ENCODE peak calls at places on chromosomes 5 and 9, in nine cellular contexts. U is stomach; V is breast epithelium; A is mammary epithelial cell; P is heart right ventricle; N is CD4-positive, alpha-beta T cell; B is transverse colon; H is coronary artery; J is heart left ventricle. R is an unnamed sample.

GRCh38 chr9:136342191-136343120 is 15.1 kb downstream of the GPSM1 start:
- DNase-seq in U (peak), V (peak), A (peak), P (peak), N (peak), B (peak), H (no peak), J (peak), R (peak)

GRCh38 chr5:144307726-144308125 is 137.1 kb downstream of the KCTD16 start:
- DNase-seq in U (no peak), V (no peak), A (no peak), P (no peak), N (no peak), B (no peak), H (no peak), J (no peak), R (no peak)

GRCh38 chr5:24714757-24715156 is 70.0 kb upstream of the CDH10 start:
- DNase-seq in U (no peak), V (no peak), A (no peak), P (no peak), N (no peak), B (no peak), H (no peak), J (no peak), R (no peak)

GRCh38 chr9:69195019-69195418 is 20.9 kb downstream of the TJP2 start:
- DNase-seq in U (no peak), V (no peak), A (no peak), P (no peak), N (no peak), B (no peak), H (no peak), J (no peak), R (no peak)

GRCh38 chr5:132528866-132529634 is 14.3 kb downstream of the IL5 start:
- DNase-seq in U (no peak), V (no peak), A (no peak), P (no peak), N (no peak), B (no peak), H (no peak), J (no peak), R (no peak)

GRCh38 chr5:102826629-102827028 is 71.5 kb downstream of the PAM start:
- DNase-seq in U (no peak), V (no peak), A (no peak), P (no peak), N (no peak), B (no peak), H (no peak), J (no peak), R (no peak)

GRCh38 chr9:89491688-89492087 is 6.2 kb downstream of the SEMA4D start:
- DNase-seq in U (peak), V (no peak), A (no peak), P (no peak), N (no peak), B (no peak), H (no peak), J (no peak), R (no peak)

GRCh38 chr5:90307386-90308181 is 102.0 kb downstream of the CETN3 start:
- DNase-seq in U (no peak), V (no peak), A (no peak), P (no peak), N (no peak), B (no peak), H (no peak), J (no peak), R (no peak)

GRCh38 chr5:958701-959571 is 49.7 kb upstream of the NKD2 start:
- DNase-seq in U (peak), V (peak), A (peak), P (no peak), N (no peak), B (peak), H (peak), J (no peak), R (no peak)

GRCh38 chr9:135045264-135046155 is 42.0 kb upstream of the OLFM1 start:
- DNase-seq in U (peak), V (no peak), A (no peak), P (no peak), N (no peak), B (no peak), H (peak), J (no peak), R (no peak)

GRCh38 chr5:6545770-6546690 is 86.8 kb downstream of the NSUN2 start:
- DNase-seq in U (no peak), V (peak), A (no peak), P (no peak), N (no peak), B (no peak), H (peak), J (no peak), R (no peak)

GRCh38 chr5:62596096-62596495 is 17.5 kb downstream of the LRRC70 start:
- DNase-seq in U (no peak), V (no peak), A (no peak), P (no peak), N (no peak), B (no peak), H (no peak), J (no peak), R (no peak)

GRCh38 chr9:16899611-16900010 is 29.1 kb upstream of the BNC2 start:
- DNase-seq in U (no peak), V (no peak), A (no peak), P (no peak), N (no peak), B (no peak), H (no peak), J (no peak), R (no peak)

GRCh38 chr5:4375640-4376039 is 764.5 kb upstream of the ADAMTS16 start:
- DNase-seq in U (no peak), V (no peak), A (no peak), P (no peak), N (no peak), B (no peak), H (no peak), J (no peak), R (no peak)

GRCh38 chr5:78345485-78345884 is 14.9 kb upstream of the SCAMP1 start:
- DNase-seq in U (no peak), V (no peak), A (peak), P (no peak), N (no peak), B (no peak), H (no peak), J (no peak), R (no peak)

GRCh38 chr5:110377411-110378392 is 348.8 kb downstream of the TMEM232 start:
- DNase-seq in U (no peak), V (no peak), A (peak), P (no peak), N (no peak), B (no peak), H (no peak), J (no peak), R (no peak)

GRCh38 chr5:149472399-149472798 is 78.8 kb downstream of the CSNK1A1 start:
- DNase-seq in U (no peak), V (no peak), A (no peak), P (no peak), N (no peak), B (peak), H (no peak), J (no peak), R (no peak)

GRCh38 chr9:89701221-89701798 is 96.5 kb downstream of the GADD45G start:
- DNase-seq in U (no peak), V (no peak), A (no peak), P (no peak), N (peak), B (no peak), H (no peak), J (no peak), R (no peak)

GRCh38 chr5:147101654-147102053 is 133.2 kb upstream of the STK32A start:
- DNase-seq in U (no peak), V (no peak), A (no peak), P (no peak), N (no peak), B (no peak), H (no peak), J (no peak), R (no peak)

GRCh38 chr5:122581629-122582028 is 193.3 kb upstream of the SNX2 start:
- DNase-seq in U (no peak), V (no peak), A (no peak), P (no peak), N (no peak), B (no peak), H (no peak), J (no peak), R (no peak)

GRCh38 chr9:26928966-26929495 is 18.0 kb downstream of the PLAA start:
- DNase-seq in U (no peak), V (no peak), A (no peak), P (no peak), N (no peak), B (no peak), H (no peak), J (no peak), R (no peak)

GRCh38 chr5:73454379-73455036 is 5.9 kb upstream of the FOXD1 start:
- DNase-seq in U (peak), V (no peak), A (peak), P (no peak), N (peak), B (peak), H (no peak), J (no peak), R (no peak)

GRCh38 chr5:140881889-140882590 is at the start of gene PCDHA13:
- DNase-seq in U (no peak), V (no peak), A (peak), P (no peak), N (no peak), B (no peak), H (no peak), J (no peak), R (no peak)

GRCh38 chr5:140870221-140871201 is 1.8 kb downstream of the PCDHA11 start:
- DNase-seq in U (no peak), V (no peak), A (no peak), P (no peak), N (no peak), B (no peak), H (no peak), J (no peak), R (no peak)

GRCh38 chr9:16345902-16346301 is 524.6 kb downstream of the BNC2 start:
- DNase-seq in U (no peak), V (no peak), A (no peak), P (no peak), N (no peak), B (no peak), H (no peak), J (no peak), R (no peak)

GRCh38 chr5:115599924-115600323 is 2.4 kb downstream of the TICAM2 start:
- DNase-seq in U (no peak), V (no peak), A (no peak), P (no peak), N (no peak), B (no peak), H (no peak), J (no peak), R (no peak)

GRCh38 chr9:16530669-16531461 is 339.6 kb downstream of the BNC2 start:
- DNase-seq in U (no peak), V (no peak), A (peak), P (no peak), N (no peak), B (peak), H (no peak), J (no peak), R (no peak)

GRCh38 chr5:83473344-83474169 is 2.0 kb downstream of the VCAN start:
- DNase-seq in U (peak), V (peak), A (peak), P (peak), N (peak), B (peak), H (peak), J (peak), R (peak)

GRCh38 chr9:73037613-73038012 is 84.8 kb upstream of the ALDH1A1 start:
- DNase-seq in U (no peak), V (no peak), A (no peak), P (no peak), N (no peak), B (no peak), H (no peak), J (no peak), R (no peak)

GRCh38 chr5:43008369-43009158 is 31.6 kb downstream of the ANXA2R start:
- DNase-seq in U (peak), V (peak), A (peak), P (peak), N (peak), B (peak), H (peak), J (peak), R (peak)

GRCh38 chr9:92493741-92494387 is 11.6 kb upstream of the ASPN start:
- DNase-seq in U (no peak), V (no peak), A (no peak), P (no peak), N (no peak), B (no peak), H (no peak), J (no peak), R (no peak)

GRCh38 chr9:13759624-13760023 is 480.1 kb upstream of the MPDZ start:
- DNase-seq in U (no peak), V (peak), A (no peak), P (no peak), N (no peak), B (no peak), H (no peak), J (no peak), R (no peak)

DNA sequence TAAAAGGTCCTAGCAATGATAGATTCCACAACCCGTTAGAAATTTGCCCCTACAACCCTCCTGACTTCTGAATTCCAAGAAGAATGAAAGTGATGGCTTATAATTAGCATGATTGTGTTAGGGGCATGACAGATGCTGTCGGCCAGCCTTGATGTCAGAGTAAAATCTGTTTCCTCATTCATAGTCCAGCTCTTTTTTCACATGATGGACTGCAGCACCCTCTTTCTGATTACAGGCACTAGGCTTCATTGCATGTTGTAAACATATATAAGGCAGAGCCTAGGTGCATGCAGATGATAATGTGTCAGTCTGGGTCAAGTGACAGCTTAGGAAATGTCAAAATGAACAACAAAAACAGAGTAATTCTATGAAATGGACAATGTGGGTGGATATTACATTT is 226.8 kb downstream of the PDE4D start:
- DNase-seq in U (no peak), V (no peak), A (no peak), P (no peak), N (no peak), B (peak), H (no peak), J (no peak), R (no peak)
- TF ChIP-seq CTCF in U (no peak), V (no peak), A (no peak), P (no peak), N (no peak), B (peak), H (no peak), J (no peak), R (no peak)

GRCh38 chr9:108443741-108444140 is 412.0 kb downstream of the ACTL7B start:
- DNase-seq in U (no peak), V (no peak), A (peak), P (no peak), N (no peak), B (no peak), H (no peak), J (no peak), R (no peak)

GRCh38 chr9:108441251-108441650 is 414.5 kb downstream of the ACTL7B start:
- DNase-seq in U (no peak), V (peak), A (no peak), P (no peak), N (no peak), B (no peak), H (no peak), J (no peak), R (no peak)

GRCh38 chr9:108443278-108443633 is 412.5 kb downstream of the ACTL7B start:
- DNase-seq in U (no peak), V (no peak), A (peak), P (no peak), N (no peak), B (no peak), H (no peak), J (no peak), R (no peak)

GRCh38 chr9:108444400-108445358 is 411.1 kb downstream of the ACTL7B start:
- DNase-seq in U (no peak), V (peak), A (peak), P (no peak), N (no peak), B (no peak), H (peak), J (no peak), R (peak)

GRCh38 chr9:108442604-108443277 is 413.0 kb downstream of the ACTL7B start:
- DNase-seq in U (no peak), V (no peak), A (no peak), P (no peak), N (no peak), B (no peak), H (no peak), J (no peak), R (no peak)
- H3K27ac ChIP-seq in U (peak), V (peak), A (no peak), P (no peak), N (no peak), B (no peak), H (no peak), J (no peak), R (no peak)

DNA sequence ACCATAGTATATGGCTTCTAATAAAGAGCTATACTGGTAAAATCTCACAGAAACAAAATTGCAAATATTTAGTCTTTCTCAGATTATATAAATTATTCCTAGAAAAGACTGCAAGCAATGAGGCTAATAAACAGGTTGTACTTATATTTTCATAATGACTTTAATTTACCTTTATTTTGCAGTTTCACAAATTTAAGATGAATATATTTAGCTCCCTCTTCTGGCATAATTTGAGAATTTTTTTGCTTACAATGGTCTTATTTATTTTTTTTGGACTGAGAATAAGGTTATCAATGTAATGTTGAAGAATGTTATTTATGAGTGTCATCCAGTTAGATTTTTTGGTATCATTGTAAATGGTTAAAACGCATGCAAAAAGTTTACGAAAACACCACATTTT is 56.7 kb downstream of the PIK3R1 start:
- DNase-seq in U (no peak), V (no peak), A (no peak), P (no peak), N (no peak), B (no peak), H (no peak), J (no peak), R (no peak)
- TF ChIP-seq CTCF in U (peak), V (peak), A (peak), P (peak), N (peak), B (peak), H (no peak), J (peak), R (no peak)

DNA sequence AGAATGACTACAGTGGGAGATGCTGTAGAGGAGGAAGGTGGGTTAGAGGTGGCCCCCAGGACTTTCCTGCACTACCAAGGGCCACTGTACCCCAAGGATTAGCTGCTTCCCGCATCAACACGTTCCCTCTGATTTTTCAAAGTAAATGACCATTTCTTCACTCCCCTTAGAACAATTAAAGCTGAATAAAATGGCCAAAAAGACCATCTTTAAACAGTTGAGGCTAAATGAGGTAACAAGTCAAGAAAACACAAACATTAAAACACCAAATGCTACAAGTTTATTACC is 740 bp upstream of the ERAP1 start:
- DNase-seq in U (no peak), V (no peak), A (no peak), P (no peak), N (no peak), B (no peak), H (no peak), J (no peak), R (no peak)
- H3K27ac ChIP-seq in U (peak), V (peak), A (peak), P (peak), N (peak), B (peak), H (peak), J (peak), R (peak)

GRCh38 chr5:157473383-157474370 is 13.7 kb downstream of the NIPAL4 start:
- DNase-seq in U (no peak), V (no peak), A (no peak), P (no peak), N (no peak), B (no peak), H (no peak), J (no peak), R (no peak)
- TF ChIP-seq CTCF in U (no peak), V (no peak), A (no peak), P (no peak), N (no peak), B (no peak), H (no peak), J (peak), R (no peak)

GRCh38 chr9:120710110-120710981 is 3.9 kb downstream of the MEGF9 start:
- DNase-seq in U (no peak), V (no peak), A (peak), P (no peak), N (peak), B (no peak), H (no peak), J (no peak), R (no peak)

GRCh38 chr9:120712539-120713031 is 1.7 kb downstream of the MEGF9 start:
- DNase-seq in U (no peak), V (no peak), A (no peak), P (no peak), N (no peak), B (no peak), H (no peak), J (no peak), R (no peak)

GRCh38 chr9:120713257-120714087 is 798 bp downstream of the MEGF9 start:
- DNase-seq in U (no peak), V (no peak), A (peak), P (peak), N (no peak), B (peak), H (peak), J (peak), R (peak)

GRCh38 chr9:120711841-120712538 is 2.3 kb downstream of the MEGF9 start:
- DNase-seq in U (no peak), V (no peak), A (peak), P (no peak), N (no peak), B (no peak), H (no peak), J (no peak), R (peak)

DNA sequence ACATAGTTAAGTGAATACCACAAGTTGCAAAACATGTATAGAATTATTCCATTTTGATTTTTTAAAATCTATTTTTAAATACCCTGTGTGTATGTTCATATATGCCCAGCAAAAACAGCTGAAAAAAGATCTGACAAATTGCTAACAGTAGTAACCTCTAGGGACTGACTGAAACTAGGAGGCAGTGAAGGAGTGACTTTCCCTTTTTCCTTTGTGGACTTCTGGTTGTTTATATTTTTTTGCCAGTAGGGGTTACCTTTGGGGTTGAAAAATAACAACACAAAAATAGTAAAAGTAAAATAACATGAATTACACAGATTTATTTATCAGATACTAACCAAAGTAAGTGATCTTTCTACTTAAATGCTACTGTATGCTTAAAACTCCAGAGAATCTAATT is 2.9 kb downstream of the MEGF9 start:
- DNase-seq in U (no peak), V (no peak), A (no peak), P (no peak), N (no peak), B (no peak), H (no peak), J (no peak), R (no peak)
- H3K27ac ChIP-seq in U (peak), V (peak), A (peak), P (peak), N (peak), B (no peak), H (peak), J (no peak), R (peak)

DNA sequence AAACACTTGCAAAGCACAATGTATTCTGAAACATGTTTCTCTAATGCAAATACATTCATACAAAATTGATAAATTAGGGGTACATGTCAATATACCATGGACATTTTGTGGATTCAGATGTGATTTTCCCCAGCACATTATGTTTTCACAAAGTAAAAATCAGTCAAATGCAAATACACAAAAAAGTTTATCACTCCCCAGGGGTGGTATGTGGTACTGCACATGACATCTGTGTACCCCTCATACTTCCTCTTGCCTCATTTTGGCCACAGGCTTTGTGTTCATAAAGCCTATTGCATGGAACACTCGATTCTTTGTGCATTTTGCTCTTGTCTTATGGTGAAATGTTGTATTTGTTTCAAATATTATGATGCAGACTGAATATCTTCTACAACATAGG is 116.8 kb upstream of the PDE4D start:
- DNase-seq in U (no peak), V (no peak), A (no peak), P (no peak), N (no peak), B (no peak), H (no peak), J (no peak), R (no peak)
- TF ChIP-seq CTCF in U (peak), V (no peak), A (peak), P (no peak), N (no peak), B (peak), H (no peak), J (no peak), R (peak)

R was measured in left lung.